ENCODE peak calls at places on chromosomes 7 and 10, in six cellular contexts. One of them, this sample, is unnamed.
A peak's percentile ranks its signal among the peaks of the same experiment; 100 is the strongest.

GRCh38 chr10:71817831-71818268 is 33.2 kb downstream of the PSAP start:
- DNase-seq in lower lobe of right lung: peak; percentile 75
- DNase-seq in progenitor cell of endocrine pancreas: no peak
- DNase-seq in AG10803: no peak
- DNase-seq in activated B cell treated with CpG ODN at 0.5 μM for 24 hours: no peak
- DNase-seq in AG04449: no peak
- DNase-seq in this sample: no peak

GRCh38 chr7:45972629-45973312 is 51.7 kb upstream of the IGFBP3 start:
- DNase-seq in lower lobe of right lung: no peak
- DNase-seq in progenitor cell of endocrine pancreas: no peak
- DNase-seq in AG10803: no peak
- DNase-seq in activated B cell treated with CpG ODN at 0.5 μM for 24 hours: no peak
- DNase-seq in AG04449: no peak
- DNase-seq in this sample: no peak

GRCh38 chr10:103395754-103396066 is 565 bp downstream of the ATP5MK start:
- DNase-seq in lower lobe of right lung: no peak
- DNase-seq in progenitor cell of endocrine pancreas: no peak
- DNase-seq in AG10803: peak; percentile 16
- DNase-seq in activated B cell treated with CpG ODN at 0.5 μM for 24 hours: no peak
- DNase-seq in AG04449: no peak
- DNase-seq in this sample: no peak

GRCh38 chr7:73995821-73996511 is 32.0 kb upstream of the ELN start:
- DNase-seq in lower lobe of right lung: no peak
- DNase-seq in progenitor cell of endocrine pancreas: no peak
- DNase-seq in AG10803: no peak
- DNase-seq in activated B cell treated with CpG ODN at 0.5 μM for 24 hours: no peak
- DNase-seq in AG04449: no peak
- DNase-seq in this sample: no peak

GRCh38 chr10:98295907-98296306 is 27.9 kb upstream of the LOXL4 start:
- DNase-seq in lower lobe of right lung: no peak
- DNase-seq in progenitor cell of endocrine pancreas: no peak
- DNase-seq in AG10803: peak; percentile 74
- DNase-seq in activated B cell treated with CpG ODN at 0.5 μM for 24 hours: no peak
- DNase-seq in AG04449: no peak
- DNase-seq in this sample: no peak

GRCh38 chr10:35668865-35669650 is 27.0 kb upstream of the FZD8 start:
- DNase-seq in lower lobe of right lung: no peak
- DNase-seq in progenitor cell of endocrine pancreas: no peak
- DNase-seq in AG10803: no peak
- DNase-seq in activated B cell treated with CpG ODN at 0.5 μM for 24 hours: no peak
- DNase-seq in AG04449: no peak
- DNase-seq in this sample: no peak

GRCh38 chr7:102828291-102828690 is 79.5 kb downstream of the FAM185A start:
- DNase-seq in lower lobe of right lung: no peak
- DNase-seq in progenitor cell of endocrine pancreas: no peak
- DNase-seq in AG10803: peak; percentile 27
- DNase-seq in activated B cell treated with CpG ODN at 0.5 μM for 24 hours: no peak
- DNase-seq in AG04449: peak; percentile 70
- DNase-seq in this sample: no peak

GRCh38 chr10:90042075-90042474 is 340.7 kb downstream of the KIF20B start:
- DNase-seq in lower lobe of right lung: no peak
- DNase-seq in progenitor cell of endocrine pancreas: no peak
- DNase-seq in AG10803: no peak
- DNase-seq in activated B cell treated with CpG ODN at 0.5 μM for 24 hours: no peak
- DNase-seq in AG04449: no peak
- DNase-seq in this sample: no peak

GRCh38 chr7:81510122-81510521 is 259.7 kb downstream of the HGF start:
- DNase-seq in lower lobe of right lung: no peak
- DNase-seq in progenitor cell of endocrine pancreas: no peak
- DNase-seq in AG10803: no peak
- DNase-seq in activated B cell treated with CpG ODN at 0.5 μM for 24 hours: no peak
- DNase-seq in AG04449: no peak
- DNase-seq in this sample: no peak

GRCh38 chr7:158808126-158808525 is 21.2 kb downstream of the ESYT2 start:
- DNase-seq in lower lobe of right lung: no peak
- DNase-seq in progenitor cell of endocrine pancreas: no peak
- DNase-seq in AG10803: no peak
- DNase-seq in activated B cell treated with CpG ODN at 0.5 μM for 24 hours: no peak
- DNase-seq in AG04449: no peak
- DNase-seq in this sample: no peak

GRCh38 chr10:123318516-123318915 is 164.3 kb downstream of the BUB3 start:
- DNase-seq in lower lobe of right lung: no peak
- DNase-seq in progenitor cell of endocrine pancreas: no peak
- DNase-seq in AG10803: no peak
- DNase-seq in activated B cell treated with CpG ODN at 0.5 μM for 24 hours: no peak
- DNase-seq in AG04449: no peak
- DNase-seq in this sample: no peak

GRCh38 chr7:3559178-3559765 is 258.2 kb downstream of the SDK1 start:
- DNase-seq in lower lobe of right lung: no peak
- DNase-seq in progenitor cell of endocrine pancreas: no peak
- DNase-seq in AG10803: peak; percentile 25
- DNase-seq in activated B cell treated with CpG ODN at 0.5 μM for 24 hours: no peak
- DNase-seq in AG04449: peak; percentile 24
- DNase-seq in this sample: peak; percentile 88

GRCh38 chr7:33842141-33842540 is 63.2 kb upstream of the BMPER start:
- DNase-seq in lower lobe of right lung: no peak
- DNase-seq in progenitor cell of endocrine pancreas: no peak
- DNase-seq in AG10803: no peak
- DNase-seq in activated B cell treated with CpG ODN at 0.5 μM for 24 hours: no peak
- DNase-seq in AG04449: no peak
- DNase-seq in this sample: no peak

GRCh38 chr7:107469836-107470416 is at the start of gene GPR22:
- DNase-seq in lower lobe of right lung: no peak
- DNase-seq in progenitor cell of endocrine pancreas: no peak
- DNase-seq in AG10803: no peak
- DNase-seq in activated B cell treated with CpG ODN at 0.5 μM for 24 hours: no peak
- DNase-seq in AG04449: no peak
- DNase-seq in this sample: no peak

GRCh38 chr7:124942405-124942804 is 12.8 kb upstream of the POT1 start:
- DNase-seq in lower lobe of right lung: no peak
- DNase-seq in progenitor cell of endocrine pancreas: no peak
- DNase-seq in AG10803: no peak
- DNase-seq in activated B cell treated with CpG ODN at 0.5 μM for 24 hours: no peak
- DNase-seq in AG04449: no peak
- DNase-seq in this sample: no peak

GRCh38 chr7:7265057-7265456 is 82.7 kb downstream of the C1GALT1 start:
- DNase-seq in lower lobe of right lung: no peak
- DNase-seq in progenitor cell of endocrine pancreas: no peak
- DNase-seq in AG10803: peak; percentile 43
- DNase-seq in activated B cell treated with CpG ODN at 0.5 μM for 24 hours: no peak
- DNase-seq in AG04449: no peak
- DNase-seq in this sample: no peak

GRCh38 chr10:97714401-97715258 is 1.1 kb downstream of the MARVELD1 start:
- DNase-seq in lower lobe of right lung: peak; percentile 76
- DNase-seq in progenitor cell of endocrine pancreas: peak; percentile 25
- DNase-seq in AG10803: peak; percentile 86
- DNase-seq in activated B cell treated with CpG ODN at 0.5 μM for 24 hours: no peak
- DNase-seq in AG04449: no peak
- DNase-seq in this sample: no peak

GRCh38 chr10:24292304-24293291 is 83.7 kb downstream of the KIAA1217 start:
- DNase-seq in lower lobe of right lung: no peak
- DNase-seq in progenitor cell of endocrine pancreas: no peak
- DNase-seq in AG10803: no peak
- DNase-seq in activated B cell treated with CpG ODN at 0.5 μM for 24 hours: no peak
- DNase-seq in AG04449: no peak
- DNase-seq in this sample: no peak

GRCh38 chr7:43869898-43870240 is 552 bp upstream of the MRPS24 start:
- DNase-seq in lower lobe of right lung: no peak
- DNase-seq in progenitor cell of endocrine pancreas: no peak
- DNase-seq in AG10803: peak; percentile 96
- DNase-seq in activated B cell treated with CpG ODN at 0.5 μM for 24 hours: no peak
- DNase-seq in AG04449: peak; percentile 77
- DNase-seq in this sample: peak; percentile 66

GRCh38 chr10:106500585-106501525 is 663.7 kb downstream of the SORCS1 start:
- DNase-seq in lower lobe of right lung: no peak
- DNase-seq in progenitor cell of endocrine pancreas: no peak
- DNase-seq in AG10803: no peak
- DNase-seq in activated B cell treated with CpG ODN at 0.5 μM for 24 hours: no peak
- DNase-seq in AG04449: no peak
- DNase-seq in this sample: no peak

GRCh38 chr7:97971120-97971989 is 18.6 kb downstream of the OCM2 start:
- DNase-seq in lower lobe of right lung: no peak
- DNase-seq in progenitor cell of endocrine pancreas: no peak
- DNase-seq in AG10803: peak; percentile 31
- DNase-seq in activated B cell treated with CpG ODN at 0.5 μM for 24 hours: no peak
- DNase-seq in AG04449: no peak
- DNase-seq in this sample: peak; percentile 6

DNA sequence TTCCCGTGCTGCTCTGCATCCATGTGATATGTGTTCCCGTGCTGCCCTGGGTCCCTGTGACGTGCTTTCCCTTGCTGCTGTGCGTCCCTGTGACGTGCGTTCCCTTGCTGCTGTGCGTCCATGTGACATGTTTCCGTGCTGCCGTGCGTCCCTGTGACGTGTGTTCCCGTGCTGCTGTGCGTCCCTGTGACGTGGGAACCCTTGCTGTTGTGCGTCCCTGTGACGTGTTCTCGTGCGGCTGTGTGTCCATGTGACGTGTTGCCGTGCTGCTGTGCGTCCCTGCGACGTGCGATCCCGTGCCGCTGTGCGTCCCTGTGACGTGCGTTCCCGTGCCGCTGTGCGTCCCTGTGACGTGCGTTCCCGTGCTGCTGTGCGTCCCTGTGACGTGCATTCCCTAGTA is 45.8 kb downstream of the WDR37 start:
- DNase-seq in lower lobe of right lung: no peak
- DNase-seq in progenitor cell of endocrine pancreas: no peak
- DNase-seq in AG10803: no peak
- DNase-seq in activated B cell treated with CpG ODN at 0.5 μM for 24 hours: no peak
- DNase-seq in AG04449: no peak
- DNase-seq in this sample: no peak
- TF ChIP-seq CTCF in lower lobe of right lung: no peak
- TF ChIP-seq CTCF in progenitor cell of endocrine pancreas: no peak
- TF ChIP-seq CTCF in AG10803: no peak
- TF ChIP-seq CTCF in activated B cell treated with CpG ODN at 0.5 μM for 24 hours: no peak
- TF ChIP-seq CTCF in AG04449: no peak
- TF ChIP-seq CTCF in this sample: peak; percentile 1

GRCh38 chr10:75653761-75654160 is 222.3 kb downstream of the LRMDA start:
- DNase-seq in lower lobe of right lung: no peak
- DNase-seq in progenitor cell of endocrine pancreas: no peak
- DNase-seq in AG10803: no peak
- DNase-seq in activated B cell treated with CpG ODN at 0.5 μM for 24 hours: no peak
- DNase-seq in AG04449: no peak
- DNase-seq in this sample: no peak

GRCh38 chr10:75648854-75649253 is 217.4 kb downstream of the LRMDA start:
- DNase-seq in lower lobe of right lung: no peak
- DNase-seq in progenitor cell of endocrine pancreas: no peak
- DNase-seq in AG10803: no peak
- DNase-seq in activated B cell treated with CpG ODN at 0.5 μM for 24 hours: no peak
- DNase-seq in AG04449: no peak
- DNase-seq in this sample: no peak

GRCh38 chr10:75652136-75652535 is 220.7 kb downstream of the LRMDA start:
- DNase-seq in lower lobe of right lung: no peak
- DNase-seq in progenitor cell of endocrine pancreas: no peak
- DNase-seq in AG10803: no peak
- DNase-seq in activated B cell treated with CpG ODN at 0.5 μM for 24 hours: no peak
- DNase-seq in AG04449: no peak
- DNase-seq in this sample: no peak

GRCh38 chr10:75650648-75651047 is 219.2 kb downstream of the LRMDA start:
- DNase-seq in lower lobe of right lung: no peak
- DNase-seq in progenitor cell of endocrine pancreas: no peak
- DNase-seq in AG10803: no peak
- DNase-seq in activated B cell treated with CpG ODN at 0.5 μM for 24 hours: no peak
- DNase-seq in AG04449: no peak
- DNase-seq in this sample: no peak

GRCh38 chr10:75651452-75651851 is 220.0 kb downstream of the LRMDA start:
- DNase-seq in lower lobe of right lung: no peak
- DNase-seq in progenitor cell of endocrine pancreas: no peak
- DNase-seq in AG10803: peak; percentile 21
- DNase-seq in activated B cell treated with CpG ODN at 0.5 μM for 24 hours: no peak
- DNase-seq in AG04449: no peak
- DNase-seq in this sample: no peak
- TF ChIP-seq CTCF in lower lobe of right lung: peak; percentile 13
- TF ChIP-seq CTCF in progenitor cell of endocrine pancreas: no peak
- TF ChIP-seq CTCF in AG10803: peak; percentile 28
- TF ChIP-seq CTCF in activated B cell treated with CpG ODN at 0.5 μM for 24 hours: no peak
- TF ChIP-seq CTCF in AG04449: no peak
- TF ChIP-seq CTCF in this sample: peak; percentile 74

DNA sequence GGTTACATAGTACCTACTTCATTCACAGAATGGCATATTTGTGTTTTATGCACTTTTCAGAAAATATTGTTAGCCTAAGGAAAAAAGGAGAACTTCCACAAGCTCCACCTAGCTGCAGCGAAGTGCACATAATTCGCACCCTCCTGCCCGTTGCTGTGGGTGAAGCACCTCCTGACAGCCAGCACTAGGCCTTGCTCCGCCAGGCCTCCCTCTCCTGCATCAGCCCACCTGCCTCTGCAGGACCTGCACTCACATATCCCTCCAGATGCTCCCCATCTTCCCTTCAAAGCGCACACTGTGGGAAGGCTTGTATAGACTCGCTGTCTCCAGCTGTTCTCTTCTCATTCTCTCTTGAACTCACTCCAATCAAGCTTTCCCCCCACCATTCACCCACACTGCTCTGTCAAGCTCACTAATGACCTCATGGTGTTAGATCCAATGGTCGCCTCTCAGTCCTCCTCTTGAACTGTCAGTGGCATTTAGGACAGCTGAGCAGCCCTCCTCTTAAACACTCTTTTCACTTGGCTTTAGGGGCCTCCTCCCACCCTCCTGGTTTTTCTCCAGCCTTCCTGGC is 20.7 kb upstream of the GRID1 start:
- DNase-seq in lower lobe of right lung: no peak
- DNase-seq in progenitor cell of endocrine pancreas: no peak
- DNase-seq in AG10803: no peak
- DNase-seq in activated B cell treated with CpG ODN at 0.5 μM for 24 hours: no peak
- DNase-seq in AG04449: no peak
- DNase-seq in this sample: no peak
- TF ChIP-seq CTCF in lower lobe of right lung: no peak
- TF ChIP-seq CTCF in progenitor cell of endocrine pancreas: no peak
- TF ChIP-seq CTCF in AG10803: no peak
- TF ChIP-seq CTCF in activated B cell treated with CpG ODN at 0.5 μM for 24 hours: no peak
- TF ChIP-seq CTCF in AG04449: no peak
- TF ChIP-seq CTCF in this sample: no peak

DNA sequence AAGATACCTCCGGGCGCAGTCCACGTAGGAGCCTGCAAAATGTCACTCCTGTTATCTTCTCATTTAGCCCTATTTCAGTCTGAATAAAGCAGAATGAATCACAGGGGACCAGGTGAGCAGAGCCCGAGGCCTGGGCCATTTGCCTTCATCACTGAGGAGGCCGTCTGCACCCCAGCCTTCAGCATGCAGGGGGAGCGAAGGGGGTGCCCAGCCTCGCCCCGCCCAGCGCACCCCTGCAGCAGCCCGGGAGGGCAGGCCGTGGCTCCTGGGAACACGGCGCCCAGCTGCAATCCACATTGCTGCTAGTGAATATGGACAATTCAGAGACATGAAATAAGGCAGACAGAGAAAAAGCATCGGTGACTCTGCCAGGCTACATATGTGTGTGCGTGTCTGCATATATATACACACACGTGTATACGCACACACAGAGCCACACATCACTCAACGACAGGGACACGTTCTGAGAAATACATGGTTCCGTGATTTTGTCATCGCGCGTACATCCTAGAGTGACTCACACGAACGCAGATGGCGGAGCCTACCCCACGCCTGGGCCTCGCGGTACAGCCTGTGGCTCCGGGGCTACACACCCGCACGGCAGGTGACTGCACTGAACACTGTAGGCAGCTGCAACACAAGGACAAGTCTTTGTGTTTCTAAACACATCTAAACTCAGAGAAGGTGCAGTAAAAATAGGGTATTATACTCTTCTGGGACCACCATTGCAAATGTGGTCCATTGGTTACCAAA is 15.2 kb upstream of the ELFN1 start:
- DNase-seq in lower lobe of right lung: no peak
- DNase-seq in progenitor cell of endocrine pancreas: no peak
- DNase-seq in AG10803: no peak
- DNase-seq in activated B cell treated with CpG ODN at 0.5 μM for 24 hours: no peak
- DNase-seq in AG04449: no peak
- DNase-seq in this sample: no peak
- TF ChIP-seq CTCF in lower lobe of right lung: no peak
- TF ChIP-seq CTCF in progenitor cell of endocrine pancreas: no peak
- TF ChIP-seq CTCF in AG10803: no peak
- TF ChIP-seq CTCF in activated B cell treated with CpG ODN at 0.5 μM for 24 hours: no peak
- TF ChIP-seq CTCF in AG04449: no peak
- TF ChIP-seq CTCF in this sample: no peak

This sample was measured in epithelial cell of proximal tubule.